ENCODE peak calls at places on chromosomes 12 and 14, in seven cellular contexts. V is foreskin melanocyte; Y is T follicular helper cell; U is ovary; Q is MV-4-11; B is NCI-H1092; R is stimulated activated CD8-positive, alpha-beta memory T cell treated with anti-CD3 and anti-CD28 coated beads, Interleukin-4, amount 100 ng/mL, for 4 hours. H is an unnamed sample.

GRCh38 chr14:50773632-50774541 is 57.1 kb downstream of the NIN start:
- DNase-seq in V (peak; percentile 76), B (no peak), Y (no peak), Q (no peak), U (peak; percentile 57), R (no peak), H (no peak)

GRCh38 chr14:88195676-88196075 is 127.4 kb downstream of the KCNK10 start:
- DNase-seq in Y (no peak), B (peak; percentile 59), R (no peak), V (no peak), Q (no peak), U (no peak), H (no peak)

GRCh38 chr12:116065561-116065960 is 211.9 kb downstream of the MED13L start:
- DNase-seq in Y (no peak), V (no peak), Q (no peak), B (no peak), U (no peak), R (no peak), H (no peak)

GRCh38 chr12:129964826-129965457 is 61.1 kb upstream of the TMEM132D start:
- DNase-seq in Y (no peak), B (no peak), V (no peak), Q (no peak), R (no peak), U (no peak), H (no peak)

GRCh38 chr14:67268456-67269115 is 27.4 kb downstream of the PALS1 start:
- DNase-seq in U (no peak), V (no peak), R (no peak), Y (no peak), Q (no peak), B (no peak), H (no peak)

GRCh38 chr12:66066071-66066928 is 64.2 kb downstream of the LLPH start:
- DNase-seq in Y (no peak), B (no peak), R (no peak), Q (peak; percentile 26), U (no peak), V (no peak), H (peak; percentile 89)

GRCh38 chr12:46933947-46934346 is 108.2 kb upstream of the SLC38A4 start:
- DNase-seq in Y (no peak), R (no peak), U (no peak), V (peak; percentile 11), B (no peak), Q (peak; percentile 41), H (peak; percentile 28)

GRCh38 chr12:94560416-94561221 is 89.7 kb downstream of the TMCC3 start:
- DNase-seq in B (no peak), U (peak; percentile 53), Q (no peak), V (no peak), R (no peak), Y (no peak), H (peak; percentile 82)

GRCh38 chr14:32217301-32217700 is 14.2 kb upstream of the RNU6-8 start:
- DNase-seq in U (no peak), Y (no peak), R (no peak), Q (no peak), V (no peak), B (peak; percentile 62), H (peak; percentile 46)

GRCh38 chr12:123892853-123893252 is 79.8 kb downstream of the CCDC92 start:
- DNase-seq in Q (no peak), U (no peak), B (no peak), V (no peak), Y (no peak), R (no peak), H (no peak)

GRCh38 chr14:70317969-70318634 is 41.4 kb downstream of the COX16 start:
- DNase-seq in Y (no peak), R (no peak), U (no peak), Q (no peak), V (peak; percentile 11), B (peak; percentile 42), H (peak; percentile 49)

GRCh38 chr14:21408152-21408551 is 24.3 kb upstream of the SUPT16H start:
- DNase-seq in B (no peak), Y (no peak), Q (no peak), V (peak; percentile 49), R (no peak), U (no peak), H (no peak)

GRCh38 chr12:123532021-123532420 is 1.5 kb downstream of the RILPL1 start:
- DNase-seq in U (no peak), B (no peak), Y (no peak), R (no peak), Q (peak; percentile 91), V (no peak), H (peak; percentile 55)

GRCh38 chr12:54390176-54390667 is 5.7 kb upstream of the ZNF385A start:
- DNase-seq in B (no peak), R (no peak), Q (no peak), Y (no peak), V (no peak), U (no peak), H (no peak)

GRCh38 chr12:58916891-58917570 is 3.3 kb downstream of the LRIG3 start:
- DNase-seq in B (no peak), R (no peak), Y (no peak), Q (no peak), V (no peak), U (no peak), H (no peak)

GRCh38 chr12:31765931-31766330 is 37.1 kb upstream of the AMN1 start:
- DNase-seq in Y (no peak), U (no peak), V (no peak), B (no peak), Q (no peak), R (no peak), H (peak; percentile 29)

GRCh38 chr12:48978741-48979601 is 849 bp downstream of the WNT1 start:
- DNase-seq in R (no peak), U (no peak), B (no peak), Y (no peak), Q (no peak), V (no peak), H (no peak)

GRCh38 chr12:12158858-12159257 is 88.1 kb downstream of the BCL2L14 start:
- DNase-seq in Q (no peak), R (no peak), B (no peak), U (no peak), V (no peak), Y (no peak), H (no peak)

GRCh38 chr12:131975228-131975627 is 25.5 kb downstream of the EP400 start:
- DNase-seq in R (no peak), Y (no peak), V (no peak), B (no peak), Q (no peak), U (no peak), H (no peak)

GRCh38 chr14:100159107-100159864 is at the start of gene DEGS2:
- DNase-seq in Y (peak; percentile 55), B (no peak), U (no peak), Q (no peak), V (no peak), R (no peak), H (peak; percentile 53)

GRCh38 chr14:89179891-89180404 is 237.1 kb downstream of the FOXN3 start:
- DNase-seq in V (no peak), Q (no peak), R (no peak), Y (no peak), U (no peak), B (no peak), H (no peak)